ENCODE peak calls at places on chromosomes 5 and 9, in four cellular contexts. One of them, this sample, is unnamed.

GRCh38 chr9:21638104-21638503 is 156.0 kb upstream of the IFNE start:
- DNase-seq in tibial nerve: no peak
- DNase-seq in fibroblast of lung: no peak
- DNase-seq in GM23248: no peak
- DNase-seq in this sample: no peak

GRCh38 chr5:155150012-155150411 is 136.5 kb downstream of the KIF4B start:
- DNase-seq in tibial nerve: no peak
- DNase-seq in fibroblast of lung: no peak
- DNase-seq in GM23248: no peak
- DNase-seq in this sample: no peak

GRCh38 chr9:117662651-117663050 is 41.6 kb upstream of the TLR4 start:
- DNase-seq in tibial nerve: no peak
- DNase-seq in fibroblast of lung: no peak
- DNase-seq in GM23248: no peak
- DNase-seq in this sample: no peak

GRCh38 chr5:6315580-6315979 is 62.8 kb downstream of the MED10 start:
- DNase-seq in tibial nerve: no peak
- DNase-seq in fibroblast of lung: no peak
- DNase-seq in GM23248: no peak
- DNase-seq in this sample: no peak

GRCh38 chr5:157520911-157521703 is 54.5 kb downstream of the ADAM19 start:
- DNase-seq in tibial nerve: no peak
- DNase-seq in fibroblast of lung: peak; percentile 71
- DNase-seq in GM23248: peak; percentile 83
- DNase-seq in this sample: no peak

GRCh38 chr5:126488362-126489065 is 65.3 kb downstream of the GRAMD2B start:
- DNase-seq in tibial nerve: no peak
- DNase-seq in fibroblast of lung: no peak
- DNase-seq in GM23248: no peak
- DNase-seq in this sample: no peak

GRCh38 chr5:53109041-53109435 is 519 bp downstream of the MOCS2 start:
- DNase-seq in tibial nerve: no peak
- DNase-seq in fibroblast of lung: peak; percentile 17
- DNase-seq in GM23248: peak; percentile 38
- DNase-seq in this sample: no peak

GRCh38 chr5:180806351-180807011 is 3.9 kb upstream of the MGAT1 start:
- DNase-seq in tibial nerve: no peak
- DNase-seq in fibroblast of lung: no peak
- DNase-seq in GM23248: no peak
- DNase-seq in this sample: no peak

GRCh38 chr9:14018061-14018460 is 295.9 kb downstream of the NFIB start:
- DNase-seq in tibial nerve: no peak
- DNase-seq in fibroblast of lung: peak; percentile 85
- DNase-seq in GM23248: peak; percentile 78
- DNase-seq in this sample: no peak

GRCh38 chr5:6000867-6001266 is 377.5 kb downstream of the MED10 start:
- DNase-seq in tibial nerve: no peak
- DNase-seq in fibroblast of lung: no peak
- DNase-seq in GM23248: no peak
- DNase-seq in this sample: no peak

GRCh38 chr9:5375091-5375490 is 35.4 kb upstream of the RLN1 start:
- DNase-seq in tibial nerve: no peak
- DNase-seq in fibroblast of lung: no peak
- DNase-seq in GM23248: no peak
- DNase-seq in this sample: no peak

GRCh38 chr5:54990751-54991349 is 5.5 kb upstream of the ESM1 start:
- DNase-seq in tibial nerve: no peak
- DNase-seq in fibroblast of lung: peak; percentile 34
- DNase-seq in GM23248: peak; percentile 93
- DNase-seq in this sample: no peak

GRCh38 chr5:155759984-155760383 is 567.0 kb upstream of the SGCD start:
- DNase-seq in tibial nerve: no peak
- DNase-seq in fibroblast of lung: no peak
- DNase-seq in GM23248: no peak
- DNase-seq in this sample: no peak

GRCh38 chr5:59592101-59592500 is 301.4 kb downstream of the PDE4D start:
- DNase-seq in tibial nerve: no peak
- DNase-seq in fibroblast of lung: peak; percentile 83
- DNase-seq in GM23248: peak; percentile 62
- DNase-seq in this sample: no peak

GRCh38 chr5:132017738-132018625 is 6.5 kb upstream of the ACSL6 start:
- DNase-seq in tibial nerve: no peak
- DNase-seq in fibroblast of lung: no peak
- DNase-seq in GM23248: no peak
- DNase-seq in this sample: no peak

GRCh38 chr9:136546697-136547481 is 1.0 kb upstream of the NOTCH1 start:
- DNase-seq in tibial nerve: no peak
- DNase-seq in fibroblast of lung: peak; percentile 89
- DNase-seq in GM23248: peak; percentile 62
- DNase-seq in this sample: peak; percentile 79

GRCh38 chr5:14574891-14575496 is 6.6 kb upstream of the OTULINL start:
- DNase-seq in tibial nerve: peak; percentile 62
- DNase-seq in fibroblast of lung: no peak
- DNase-seq in GM23248: no peak
- DNase-seq in this sample: peak; percentile 55

GRCh38 chr5:61653802-61654580 is 321.9 kb downstream of the ZSWIM6 start:
- DNase-seq in tibial nerve: no peak
- DNase-seq in fibroblast of lung: no peak
- DNase-seq in GM23248: no peak
- DNase-seq in this sample: no peak

GRCh38 chr9:126947529-126947928 is 32.9 kb downstream of the RALGPS1 start:
- DNase-seq in tibial nerve: no peak
- DNase-seq in fibroblast of lung: no peak
- DNase-seq in GM23248: no peak
- DNase-seq in this sample: no peak

GRCh38 chr9:132978451-132979087 is at the start of gene GFI1B:
- DNase-seq in tibial nerve: no peak
- DNase-seq in fibroblast of lung: no peak
- DNase-seq in GM23248: no peak
- DNase-seq in this sample: no peak

GRCh38 chr5:32413466-32414263 is 30.9 kb downstream of the ZFR start:
- DNase-seq in tibial nerve: no peak
- DNase-seq in fibroblast of lung: no peak
- DNase-seq in GM23248: no peak
- DNase-seq in this sample: no peak

GRCh38 chr9:36400332-36401178 is 486 bp upstream of the RNF38 start:
- DNase-seq in tibial nerve: peak; percentile 76
- DNase-seq in fibroblast of lung: peak; percentile 81
- DNase-seq in GM23248: peak; percentile 93
- DNase-seq in this sample: peak; percentile 94

GRCh38 chr5:103138202-103138601 is 18.1 kb downstream of the PPIP5K2 start:
- DNase-seq in tibial nerve: no peak
- DNase-seq in fibroblast of lung: no peak
- DNase-seq in GM23248: no peak
- DNase-seq in this sample: no peak

GRCh38 chr5:1522601-1523479 is 920 bp downstream of the LPCAT1 start:
- DNase-seq in tibial nerve: no peak
- DNase-seq in fibroblast of lung: no peak
- DNase-seq in GM23248: peak; percentile 71
- DNase-seq in this sample: peak; percentile 57

GRCh38 chr9:33179298-33179697 is 12.2 kb upstream of the B4GALT1 start:
- DNase-seq in tibial nerve: no peak
- DNase-seq in fibroblast of lung: no peak
- DNase-seq in GM23248: no peak
- DNase-seq in this sample: no peak

GRCh38 chr9:33185406-33185805 is 18.3 kb upstream of the B4GALT1 start:
- DNase-seq in tibial nerve: no peak
- DNase-seq in fibroblast of lung: no peak
- DNase-seq in GM23248: no peak
- DNase-seq in this sample: no peak

GRCh38 chr9:33184947-33185346 is 17.8 kb upstream of the B4GALT1 start:
- DNase-seq in tibial nerve: no peak
- DNase-seq in fibroblast of lung: peak; percentile 68
- DNase-seq in GM23248: peak; percentile 64
- DNase-seq in this sample: no peak

GRCh38 chr9:33177633-33178032 is 10.5 kb upstream of the B4GALT1 start:
- DNase-seq in tibial nerve: no peak
- DNase-seq in fibroblast of lung: no peak
- DNase-seq in GM23248: no peak
- DNase-seq in this sample: no peak

DNA sequence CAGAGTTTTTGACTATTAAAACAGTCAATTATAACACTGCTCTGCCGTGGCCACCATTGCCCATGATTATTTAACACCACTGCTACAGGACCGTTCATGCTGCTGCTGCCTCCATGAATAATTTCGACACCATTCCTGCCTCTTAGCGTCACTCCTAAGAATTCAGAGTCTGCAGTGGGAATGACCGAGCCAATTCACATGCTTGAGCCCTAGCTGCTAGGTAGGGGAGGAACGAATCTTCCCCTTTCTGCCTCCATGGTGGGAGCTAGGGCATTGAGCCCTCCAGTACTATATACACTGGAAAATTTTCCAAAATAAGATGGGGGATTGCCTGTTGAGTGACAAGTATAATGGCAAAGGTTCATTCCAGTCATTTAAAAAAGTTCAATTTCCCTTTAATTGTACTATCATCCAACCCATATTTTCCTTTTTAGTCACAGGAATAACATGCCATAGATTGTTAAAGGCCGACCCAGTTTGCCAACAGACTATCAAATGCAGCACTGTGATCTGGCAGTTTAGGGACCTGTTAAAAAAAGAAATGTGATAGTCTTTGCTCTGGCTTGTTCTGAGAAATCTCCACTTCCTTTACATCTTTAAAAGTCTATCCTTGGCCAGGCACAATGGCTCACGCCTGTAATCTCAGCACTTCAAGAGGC is 13.5 kb upstream of the B4GALT1 start:
- DNase-seq in tibial nerve: no peak
- DNase-seq in fibroblast of lung: peak; percentile 26
- DNase-seq in GM23248: peak; percentile 86
- DNase-seq in this sample: no peak
- H3K36me3 ChIP-seq in tibial nerve: no peaks in the 10 kb centered on the region
- H3K36me3 ChIP-seq in fibroblast of lung: no peaks in the 10 kb centered on the region
- H3K36me3 ChIP-seq in GM23248: no peaks in the 10 kb centered on the region
- H3K36me3 ChIP-seq in this sample: no peaks in the 10 kb centered on the region

GRCh38 chr5:179128976-179129375 is 68.8 kb downstream of the ZNF354C start:
- DNase-seq in tibial nerve: no peak
- DNase-seq in fibroblast of lung: no peak
- DNase-seq in GM23248: no peak
- DNase-seq in this sample: no peak

GRCh38 chr5:179129607-179130071 is 69.5 kb downstream of the ZNF354C start:
- DNase-seq in tibial nerve: no peak
- DNase-seq in fibroblast of lung: no peak
- DNase-seq in GM23248: no peak
- DNase-seq in this sample: no peak

GRCh38 chr5:179131886-179132585 is 71.9 kb downstream of the ZNF354C start:
- DNase-seq in tibial nerve: no peak
- DNase-seq in fibroblast of lung: no peak
- DNase-seq in GM23248: no peak
- DNase-seq in this sample: no peak

GRCh38 chr5:179131321-179131835 is 71.2 kb downstream of the ZNF354C start:
- DNase-seq in tibial nerve: no peak
- DNase-seq in fibroblast of lung: no peak
- DNase-seq in GM23248: no peak
- DNase-seq in this sample: no peak

DNA sequence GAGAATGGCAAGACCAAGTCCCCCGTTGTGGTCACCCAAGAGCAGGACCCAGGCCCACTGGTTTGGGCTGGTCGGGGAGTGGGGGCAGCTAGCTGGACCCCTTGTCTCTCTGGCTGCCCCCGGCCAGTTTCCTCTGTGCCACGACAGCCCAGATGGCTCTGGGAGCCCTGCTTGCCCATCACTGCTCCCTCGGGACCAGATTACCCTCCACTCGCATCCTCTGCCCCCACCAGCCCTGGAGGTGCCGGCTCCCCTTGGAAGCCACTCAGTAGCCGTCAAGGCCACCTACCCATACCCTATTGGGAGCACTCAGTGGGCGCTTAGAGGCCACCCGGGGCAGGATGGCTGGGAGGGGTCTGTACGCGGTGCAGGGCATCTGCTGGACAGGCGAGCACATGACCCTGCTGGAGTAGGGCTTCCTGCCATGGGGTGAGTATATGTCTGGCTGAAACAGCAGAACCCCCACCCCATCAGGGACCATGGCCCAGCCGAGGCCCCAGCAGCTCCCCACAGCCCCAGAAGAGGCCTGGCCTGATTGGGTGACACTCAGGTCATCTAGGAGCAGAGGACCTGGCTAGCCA is 70.0 kb downstream of the ZNF354C start:
- DNase-seq in tibial nerve: no peak
- DNase-seq in fibroblast of lung: no peak
- DNase-seq in GM23248: no peak
- DNase-seq in this sample: no peak
- H3K36me3 ChIP-seq in tibial nerve: peaks cover 75% of the 10 kb centered on the region
- H3K36me3 ChIP-seq in fibroblast of lung: peaks cover 13% of the 10 kb centered on the region
- H3K36me3 ChIP-seq in GM23248: no peaks in the 10 kb centered on the region
- H3K36me3 ChIP-seq in this sample: no peaks in the 10 kb centered on the region

GRCh38 chr9:129008986-129009583 is 19.0 kb downstream of the SH3GLB2 start:
- DNase-seq in tibial nerve: no peak
- DNase-seq in fibroblast of lung: no peak
- DNase-seq in GM23248: no peak
- DNase-seq in this sample: no peak

GRCh38 chr9:129008469-129008965 is 19.6 kb downstream of the SH3GLB2 start:
- DNase-seq in tibial nerve: no peak
- DNase-seq in fibroblast of lung: no peak
- DNase-seq in GM23248: no peak
- DNase-seq in this sample: no peak

GRCh38 chr9:129006328-129007034 is 21.6 kb downstream of the SH3GLB2 start:
- DNase-seq in tibial nerve: peak; percentile 72
- DNase-seq in fibroblast of lung: peak; percentile 79
- DNase-seq in GM23248: peak; percentile 87
- DNase-seq in this sample: peak; percentile 60

GRCh38 chr9:129007035-129007765 is 20.9 kb downstream of the SH3GLB2 start:
- DNase-seq in tibial nerve: peak; percentile 61
- DNase-seq in fibroblast of lung: no peak
- DNase-seq in GM23248: no peak
- DNase-seq in this sample: peak; percentile 84

DNA sequence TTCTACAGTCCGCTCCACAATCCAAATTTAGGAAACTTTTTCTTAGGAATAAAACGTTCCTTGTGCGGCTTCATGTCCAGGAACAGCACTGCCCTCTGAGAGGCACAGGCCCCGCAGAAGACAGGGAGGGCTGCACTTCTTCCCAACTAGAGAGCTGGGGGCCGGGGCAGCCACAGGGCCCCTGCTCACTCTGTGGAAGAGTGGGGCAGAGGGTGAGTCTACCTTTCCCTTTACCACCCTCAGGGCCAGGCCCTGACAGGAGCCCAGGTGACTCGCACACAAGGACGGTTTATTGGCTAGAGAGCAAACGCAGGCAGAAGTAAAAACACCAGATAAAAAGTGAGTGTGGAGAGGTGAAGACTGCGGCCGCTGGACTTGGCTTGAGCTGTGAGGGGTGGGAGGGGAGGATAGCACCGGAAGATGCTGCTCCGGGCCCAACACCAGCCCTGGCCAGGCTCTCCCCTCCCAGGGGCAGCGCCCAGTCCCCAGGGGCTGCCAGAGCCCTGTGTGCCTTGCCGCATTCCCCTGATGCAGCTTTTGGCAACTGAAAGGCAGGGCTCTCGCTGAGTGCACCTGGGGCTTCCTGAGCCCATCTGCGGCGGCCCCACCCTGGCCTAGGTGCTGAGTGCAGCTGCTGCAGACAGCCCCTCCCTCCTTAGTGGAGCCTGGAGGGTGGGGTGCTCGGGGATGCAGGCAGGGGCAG is 20.2 kb downstream of the SH3GLB2 start:
- DNase-seq in tibial nerve: no peak
- DNase-seq in fibroblast of lung: no peak
- DNase-seq in GM23248: no peak
- DNase-seq in this sample: peak; percentile 42
- H3K36me3 ChIP-seq in tibial nerve: peaks cover 97% of the 10 kb centered on the region
- H3K36me3 ChIP-seq in fibroblast of lung: peaks cover 22% of the 10 kb centered on the region
- H3K36me3 ChIP-seq in GM23248: no peaks in the 10 kb centered on the region
- H3K36me3 ChIP-seq in this sample: peaks cover 3% of the 10 kb centered on the region

GRCh38 chr5:87382224-87382623 is 30.5 kb downstream of the CCNH start:
- DNase-seq in tibial nerve: no peak
- DNase-seq in fibroblast of lung: no peak
- DNase-seq in GM23248: no peak
- DNase-seq in this sample: no peak
- H3K36me3 ChIP-seq in tibial nerve: peaks cover 44% of the 10 kb centered on the region
- H3K36me3 ChIP-seq in fibroblast of lung: peaks cover 4% of the 10 kb centered on the region
- H3K36me3 ChIP-seq in GM23248: peaks cover 94% of the 10 kb centered on the region
- H3K36me3 ChIP-seq in this sample: peaks cover 2% of the 10 kb centered on the region

This sample was measured in psoas muscle.